ENCODE peak calls at places on chromosomes 13 and 19, in four cellular contexts. Q is K562, Y is H1, R is GM12878. B is an unnamed sample.

GRCh38 chr13:91135376-91135775 is 212.1 kb upstream of the MIR17HG start:
- DNase-seq in Q (no peak), R (no peak), Y (no peak), B (no peak)

GRCh38 chr19:20611866-20612265 is 46.3 kb upstream of the ZNF737 start:
- DNase-seq in Y (no peak), Q (no peak), R (no peak), B (no peak)

GRCh38 chr13:66074018-66074615 is 1156.0 kb downstream of the PCDH9 start:
- DNase-seq in R (no peak), Y (no peak), Q (no peak), B (no peak)

GRCh38 chr19:57096640-57097361 is 23.0 kb upstream of the USP29 start:
- DNase-seq in Q (no peak), R (no peak), Y (no peak), B (peak; percentile 75)

GRCh38 chr19:37692956-37693660 is 26.5 kb downstream of the ZNF607 start:
- DNase-seq in Y (no peak), Q (peak; percentile 11), R (no peak), B (peak; percentile 7)

GRCh38 chr13:80006940-80007339 is 334.0 kb downstream of the SPRY2 start:
- DNase-seq in Q (no peak), Y (no peak), R (no peak), B (no peak)

GRCh38 chr19:2478324-2478755 is 2.4 kb downstream of the GADD45B start:
- DNase-seq in R (no peak), Q (no peak), Y (no peak), B (no peak)

GRCh38 chr19:46766569-46767317 is 20.5 kb upstream of the STRN4 start:
- DNase-seq in Q (peak; percentile 73), R (no peak), Y (no peak), B (peak; percentile 53)

GRCh38 chr13:45166858-45167257 is 34.0 kb downstream of the KCTD4 start:
- DNase-seq in Y (no peak), R (no peak), Q (no peak), B (no peak)

GRCh38 chr13:65653548-65654078 is 1576.5 kb downstream of the PCDH9 start:
- DNase-seq in R (no peak), Q (no peak), Y (no peak), B (no peak)

GRCh38 chr19:57825501-57825900 is 4.6 kb upstream of the ZNF587B start:
- DNase-seq in Q (no peak), R (no peak), Y (no peak), B (no peak)

GRCh38 chr19:55586976-55587668 is 6.5 kb upstream of the ZNF579 start:
- DNase-seq in R (peak; percentile 60), Y (peak; percentile 84), Q (peak; percentile 97), B (peak; percentile 93)
- TF ChIP-seq HDAC6 in R (no peak), Y (no peak), Q (no peak), B (no peak)

DNA sequence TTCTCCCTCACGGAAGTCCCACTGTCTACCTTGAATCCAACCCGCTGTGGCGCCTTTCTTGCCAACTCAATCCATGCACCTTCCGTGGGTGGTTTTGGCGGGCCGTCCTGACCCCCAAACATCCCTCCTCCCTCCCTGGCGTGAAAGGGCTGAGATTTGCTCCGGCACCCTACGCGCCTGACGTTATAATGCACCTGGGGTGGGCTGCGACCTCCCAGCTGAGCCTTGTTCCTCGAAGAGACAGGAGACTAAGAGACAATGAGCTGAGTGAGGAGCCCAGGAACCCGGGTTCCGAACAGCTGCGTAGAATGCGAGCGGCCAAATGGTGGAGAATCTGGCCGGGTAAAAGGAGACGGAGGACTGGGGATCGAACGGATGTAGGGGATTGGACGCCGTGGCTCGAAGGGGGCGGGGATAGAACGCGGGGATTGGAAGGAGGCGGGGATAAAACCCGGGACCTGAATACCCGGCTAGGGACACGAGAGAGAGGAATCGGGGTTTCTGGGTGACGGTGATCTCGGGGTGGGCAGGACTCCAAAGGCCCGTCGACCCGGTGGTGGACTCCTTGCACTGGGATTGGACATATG is at the start of gene CPT1C:
- DNase-seq in R (no peak), Q (no peak), Y (peak; percentile 73), B (no peak)
- TF ChIP-seq HDAC6 in R (no peak), Q (no peak), Y (no peak), B (no peak)

DNA sequence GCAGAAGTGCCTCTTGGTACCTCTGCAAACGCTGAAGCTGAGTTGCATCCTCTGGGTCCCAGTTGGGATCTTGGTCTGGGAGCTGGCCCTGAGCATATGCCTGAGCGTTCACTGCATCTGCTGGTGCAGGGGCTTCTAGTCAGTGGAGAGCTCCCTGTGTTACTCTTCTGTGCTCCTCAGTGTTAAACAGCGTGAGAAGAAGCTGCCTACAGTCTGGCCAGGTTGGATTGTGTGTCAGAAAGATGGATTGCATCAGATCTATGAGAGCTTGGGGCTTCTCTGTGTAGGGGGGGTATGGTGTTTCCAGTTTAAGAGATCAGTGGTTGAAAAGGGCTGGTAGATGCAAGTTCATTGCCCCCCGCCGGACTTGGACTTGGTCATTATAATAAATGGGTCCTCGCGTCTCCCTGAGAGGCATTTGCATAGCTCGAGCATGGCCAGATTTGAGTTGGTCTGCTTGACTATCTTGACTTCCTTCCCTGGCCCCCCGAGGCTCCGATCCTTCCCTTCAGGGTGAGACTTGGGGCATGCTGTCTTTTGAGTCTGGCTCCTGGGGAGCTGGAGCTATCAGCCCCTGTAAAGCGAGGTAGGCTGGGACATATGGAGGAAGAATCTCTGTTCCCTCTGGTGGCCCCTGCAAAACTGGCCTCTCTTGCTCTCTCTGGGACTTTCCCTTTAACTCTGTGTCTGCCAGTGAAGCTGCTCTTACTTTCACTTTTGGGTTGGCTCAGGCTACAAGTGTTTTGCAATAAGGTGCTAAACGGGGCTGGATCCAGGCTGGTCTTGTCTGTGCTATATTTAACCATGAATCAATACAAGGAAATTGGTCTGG is 52.9 kb downstream of the OR10H4 start:
- DNase-seq in Q (no peak), Y (no peak), R (peak; percentile 55), B (peak; percentile 33)
- TF ChIP-seq HDAC6 in Q (no peak), Y (no peak), R (no peak), B (no peak)

GRCh38 chr13:113882266-113882627 is 18.4 kb upstream of the GAS6 start:
- DNase-seq in R (no peak), Q (no peak), Y (no peak), B (no peak)

GRCh38 chr13:113884821-113885220 is 20.9 kb upstream of the GAS6 start:
- DNase-seq in R (no peak), Y (no peak), Q (no peak), B (no peak)

GRCh38 chr13:113883921-113884804 is 20.3 kb upstream of the GAS6 start:
- DNase-seq in Y (no peak), R (no peak), Q (no peak), B (no peak)

GRCh38 chr13:113882716-113883115 is 18.8 kb upstream of the GAS6 start:
- DNase-seq in Y (no peak), Q (no peak), R (no peak), B (no peak)

DNA sequence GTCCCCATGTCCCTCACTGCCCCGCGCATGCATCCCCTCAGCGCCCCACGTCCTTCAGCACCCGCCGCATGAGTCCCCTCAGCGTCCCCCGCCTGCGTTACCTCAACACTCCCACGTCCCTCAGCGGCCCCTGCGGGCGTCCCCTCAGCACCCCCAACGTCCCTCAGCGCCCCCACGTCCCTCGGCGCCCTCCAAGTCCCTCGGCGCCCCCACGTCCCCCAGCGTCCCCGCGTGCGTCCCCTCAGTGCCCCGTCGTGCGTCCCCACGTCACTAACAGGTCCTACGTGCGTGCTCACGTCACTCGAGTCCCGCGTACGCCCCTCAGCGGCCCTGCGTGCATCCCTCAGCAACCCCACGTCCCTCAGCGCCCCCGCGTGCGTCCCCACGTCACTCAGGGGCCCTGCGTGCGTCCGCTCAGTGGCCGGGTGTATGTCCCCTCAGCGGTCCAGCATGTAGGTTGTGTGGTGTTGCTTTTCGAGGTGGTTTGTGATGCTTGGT is 19.5 kb upstream of the GAS6 start:
- DNase-seq in R (no peak), Q (no peak), Y (no peak), B (no peak)
- TF ChIP-seq HDAC6 in R (no peak), Q (no peak), Y (no peak), B (no peak)

DNA sequence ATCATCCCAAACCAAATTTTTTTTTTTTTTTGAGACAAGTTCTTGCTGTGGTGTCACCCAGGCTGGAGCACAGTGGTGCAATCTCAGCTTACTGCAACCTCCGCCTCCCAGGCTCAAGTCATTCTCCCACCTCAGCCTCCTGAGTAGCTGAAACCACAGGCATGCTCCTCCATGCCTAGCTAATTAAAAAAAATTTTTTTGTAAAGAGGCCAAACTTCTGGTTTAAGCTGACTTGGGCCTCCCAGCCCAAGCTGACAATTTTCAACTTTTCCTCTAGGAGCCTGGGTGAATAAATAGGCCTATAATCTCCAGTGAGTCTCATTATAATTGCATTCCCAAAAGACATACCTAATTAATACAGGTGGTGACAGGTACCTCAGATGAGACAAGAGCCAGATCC is 22.1 kb upstream of the OLFM2 start:
- DNase-seq in R (no peak), Q (no peak), Y (no peak), B (no peak)
- TF ChIP-seq HDAC6 in R (no peak), Q (no peak), Y (no peak), B (no peak)

DNA sequence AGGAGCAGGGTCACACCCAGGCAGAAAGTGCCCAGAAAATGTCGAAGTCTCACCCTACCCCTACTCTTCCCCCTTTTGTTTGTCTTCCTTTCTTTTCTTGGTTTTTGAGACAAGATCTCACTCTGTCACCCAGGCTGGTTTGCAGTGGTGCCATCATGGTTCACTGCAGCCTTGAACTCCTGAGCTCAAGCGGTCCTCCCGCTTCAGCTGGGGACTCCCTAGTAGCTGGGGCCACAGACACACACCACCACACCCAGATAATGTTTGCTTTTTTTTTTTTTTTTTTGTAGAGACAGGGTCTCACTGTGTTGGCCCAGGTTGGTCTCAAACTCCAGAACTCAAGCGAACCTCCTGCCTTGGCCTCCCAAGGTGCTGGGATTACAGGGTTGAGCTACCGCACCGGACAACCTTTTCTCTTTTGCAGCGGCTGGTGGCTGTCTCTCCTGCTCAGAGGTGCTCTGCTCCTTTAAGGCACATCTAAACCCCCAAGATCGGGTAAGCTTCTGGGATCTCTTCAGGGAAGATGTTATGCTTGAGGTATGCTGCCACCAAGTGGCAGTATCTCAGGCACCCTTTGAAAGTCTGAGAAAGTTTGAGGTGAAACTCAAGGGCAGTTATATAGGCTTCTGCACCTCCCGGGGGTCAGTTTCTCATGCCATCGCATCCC is 22.4 kb upstream of the EBI3 start:
- DNase-seq in R (no peak), Q (no peak), Y (no peak), B (no peak)
- TF ChIP-seq HDAC6 in R (no peak), Q (no peak), Y (no peak), B (no peak)

GRCh38 chr13:31725841-31726240 is 13.5 kb upstream of the RXFP2 start:
- DNase-seq in Q (no peak), Y (no peak), R (no peak), B (no peak)

GRCh38 chr13:31719214-31719613 is 20.1 kb upstream of the RXFP2 start:
- DNase-seq in R (no peak), Y (no peak), Q (no peak), B (no peak)

DNA sequence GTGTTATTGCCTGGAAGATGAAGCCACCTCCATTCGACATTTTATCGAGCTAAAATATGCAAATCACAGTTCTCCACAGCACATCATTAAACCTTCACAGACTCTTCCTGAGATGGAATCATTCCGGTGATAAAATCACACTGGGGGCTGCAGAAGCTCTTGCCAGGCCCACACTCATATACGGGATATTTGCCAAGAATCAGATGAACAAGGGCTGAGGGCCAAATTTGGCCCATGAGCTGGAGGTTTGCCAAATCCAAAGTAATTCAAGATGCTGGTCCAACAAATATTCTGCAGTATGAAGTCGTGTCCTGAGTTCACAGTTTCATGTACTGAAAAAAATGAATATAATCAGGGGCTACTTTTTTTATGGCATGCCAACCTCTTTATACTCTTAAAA is 16.6 kb upstream of the RXFP2 start:
- DNase-seq in R (no peak), Y (no peak), Q (no peak), B (no peak)
- TF ChIP-seq HDAC6 in R (no peak), Y (no peak), Q (no peak), B (no peak)

B was measured in HepG2.